ENCODE peak calls at places on chromosomes 16 and 17, in ten cellular contexts. M is kidney, C is fibroblast of mammary gland, N is stomach, E is thoracic aorta, B is endothelial cell, L is epithelial cell of esophagus, V is pancreas, R is GM12865, P is MM.1S. X is an unnamed sample.

GRCh38 chr17:9371019-9371418 is 204.6 kb downstream of the STX8 start:
- DNase-seq in M (no peak), C (peak), N (no peak), E (no peak), B (no peak), L (peak), V (no peak), R (peak), P (no peak), X (no peak)

GRCh38 chr17:32854177-32854576 is 22.7 kb downstream of the MYO1D start:
- DNase-seq in M (no peak), C (no peak), N (no peak), E (no peak), B (no peak), L (peak), V (no peak), R (no peak), P (no peak), X (no peak)

GRCh38 chr16:8814095-8814806 is 16.6 kb downstream of the PMM2 start:
- DNase-seq in M (no peak), C (no peak), N (no peak), E (no peak), B (no peak), L (no peak), V (no peak), R (no peak), P (no peak), X (no peak)

GRCh38 chr17:30594223-30594952 is 117.2 kb downstream of the GOSR1 start:
- DNase-seq in M (no peak), C (no peak), N (no peak), E (no peak), B (no peak), L (no peak), V (no peak), R (no peak), P (no peak), X (no peak)

GRCh38 chr16:84007946-84008345 is 34.6 kb downstream of the SLC38A8 start:
- DNase-seq in M (no peak), C (no peak), N (no peak), E (no peak), B (no peak), L (no peak), V (no peak), R (no peak), P (no peak), X (no peak)

GRCh38 chr17:29078183-29079045 is 35.5 kb downstream of the PIPOX start:
- DNase-seq in M (no peak), C (peak), N (no peak), E (no peak), B (no peak), L (peak), V (no peak), R (no peak), P (no peak), X (no peak)

GRCh38 chr16:85759631-85760419 is 8.9 kb upstream of the C16orf74 start:
- DNase-seq in M (no peak), C (no peak), N (peak), E (no peak), B (peak), L (peak), V (no peak), R (peak), P (no peak), X (no peak)

GRCh38 chr16:89924298-89924924 is 1.3 kb downstream of the TUBB3 start:
- DNase-seq in M (no peak), C (peak), N (no peak), E (no peak), B (peak), L (peak), V (no peak), R (peak), P (no peak), X (no peak)

GRCh38 chr16:22890976-22891375 is 77.0 kb downstream of the HS3ST2 start:
- DNase-seq in M (no peak), C (no peak), N (no peak), E (no peak), B (no peak), L (peak), V (no peak), R (no peak), P (no peak), X (no peak)

GRCh38 chr17:1158879-1159278 is 20.9 kb downstream of the ABR start:
- DNase-seq in M (no peak), C (no peak), N (no peak), E (no peak), B (no peak), L (no peak), V (no peak), R (no peak), P (no peak), X (no peak)

GRCh38 chr17:27905524-27906237 is 12.5 kb upstream of the LYRM9 start:
- DNase-seq in M (no peak), C (no peak), N (no peak), E (no peak), B (no peak), L (no peak), V (no peak), R (no peak), P (no peak), X (no peak)

GRCh38 chr16:12057276-12057675 is 80.7 kb downstream of the SNX29 start:
- DNase-seq in M (no peak), C (peak), N (no peak), E (no peak), B (no peak), L (no peak), V (no peak), R (no peak), P (no peak), X (no peak)

GRCh38 chr17:29572691-29573557 is 4.4 kb downstream of the TP53I13 start:
- DNase-seq in M (peak), C (peak), N (peak), E (no peak), B (peak), L (no peak), V (no peak), R (peak), P (peak), X (no peak)

GRCh38 chr17:16129441-16129840 is 85.9 kb downstream of the NCOR1 start:
- DNase-seq in M (no peak), C (no peak), N (no peak), E (no peak), B (no peak), L (no peak), V (no peak), R (no peak), P (no peak), X (no peak)

GRCh38 chr16:67407176-67407787 is 9.0 kb downstream of the ZDHHC1 start:
- DNase-seq in M (peak), C (peak), N (no peak), E (no peak), B (no peak), L (peak), V (no peak), R (no peak), P (no peak), X (no peak)

GRCh38 chr17:37678036-37678435 is 34.8 kb upstream of the DDX52 start:
- DNase-seq in M (no peak), C (no peak), N (no peak), E (no peak), B (no peak), L (no peak), V (no peak), R (no peak), P (no peak), X (no peak)

GRCh38 chr17:72928454-72929136 is 163.9 kb downstream of the SLC39A11 start:
- DNase-seq in M (no peak), C (no peak), N (no peak), E (no peak), B (no peak), L (no peak), V (no peak), R (no peak), P (no peak), X (no peak)

GRCh38 chr17:29292071-29292991 is 1.6 kb downstream of the NUFIP2 start:
- DNase-seq in M (peak), C (peak), N (peak), E (peak), B (peak), L (peak), V (peak), R (peak), P (peak), X (no peak)

GRCh38 chr17:63436523-63437110 is 9.5 kb downstream of the CYB561 start:
- DNase-seq in M (peak), C (peak), N (peak), E (no peak), B (no peak), L (no peak), V (peak), R (no peak), P (no peak), X (no peak)

GRCh38 chr16:80260906-80261311 is 279.9 kb upstream of the DYNLRB2 start:
- DNase-seq in M (no peak), C (peak), N (no peak), E (no peak), B (no peak), L (peak), V (no peak), R (no peak), P (no peak), X (no peak)

GRCh38 chr17:68462381-68463210 is 5.3 kb upstream of the WIPI1 start:
- DNase-seq in M (no peak), C (peak), N (peak), E (no peak), B (peak), L (peak), V (peak), R (peak), P (peak), X (peak)

GRCh38 chr16:67252806-67253497 is 4.2 kb downstream of the SLC9A5 start:
- DNase-seq in M (peak), C (no peak), N (no peak), E (no peak), B (no peak), L (no peak), V (no peak), R (no peak), P (no peak), X (no peak)

GRCh38 chr16:67441289-67441753 is 10.4 kb downstream of the HSD11B2 start:
- DNase-seq in M (peak), C (no peak), N (peak), E (no peak), B (no peak), L (no peak), V (peak), R (no peak), P (no peak), X (no peak)

GRCh38 chr16:1762879-1763520 is 8.3 kb downstream of the NME3 start:
- DNase-seq in M (no peak), C (no peak), N (peak), E (no peak), B (no peak), L (no peak), V (no peak), R (no peak), P (no peak), X (no peak)

GRCh38 chr17:28686296-28686695 is 24.3 kb downstream of the SUPT6H start:
- DNase-seq in M (peak), C (no peak), N (no peak), E (no peak), B (no peak), L (no peak), V (no peak), R (no peak), P (no peak), X (no peak)

GRCh38 chr17:58308173-58308984 is 20.2 kb downstream of the TSPOAP1 start:
- DNase-seq in M (peak), C (no peak), N (peak), E (no peak), B (peak), L (no peak), V (no peak), R (no peak), P (no peak), X (peak)
- TF ChIP-seq CTCF in M (no peak), C (no peak), N (no peak), E (no peak), B (peak), L (no peak), V (no peak), R (no peak), P (peak), X (peak)

DNA sequence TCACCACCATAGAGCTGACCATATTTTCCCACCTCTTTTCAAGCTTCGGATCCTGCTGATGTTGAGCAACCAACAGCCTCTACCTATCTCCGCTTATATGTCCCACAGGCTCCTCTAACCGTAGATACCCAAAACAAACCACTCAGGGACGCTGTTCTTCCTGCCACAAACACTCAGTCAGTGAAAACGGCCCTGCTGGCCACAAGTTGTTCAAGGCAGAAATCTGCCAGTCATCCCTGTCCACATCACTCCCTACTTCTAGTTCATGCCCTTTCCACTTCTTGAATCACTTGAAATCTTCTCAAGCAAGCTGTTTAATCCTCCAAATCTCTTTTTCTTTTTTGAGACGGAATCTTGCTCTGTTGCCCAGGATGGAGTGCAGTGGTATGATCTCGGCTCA is 7.9 kb downstream of the RABEP2 start:
- DNase-seq in M (no peak), C (no peak), N (no peak), E (no peak), B (no peak), L (no peak), V (no peak), R (no peak), P (no peak), X (no peak)
- TF ChIP-seq CTCF in M (no peak), C (no peak), N (no peak), E (no peak), B (no peak), L (no peak), V (no peak), R (no peak), P (no peak), X (no peak)

DNA sequence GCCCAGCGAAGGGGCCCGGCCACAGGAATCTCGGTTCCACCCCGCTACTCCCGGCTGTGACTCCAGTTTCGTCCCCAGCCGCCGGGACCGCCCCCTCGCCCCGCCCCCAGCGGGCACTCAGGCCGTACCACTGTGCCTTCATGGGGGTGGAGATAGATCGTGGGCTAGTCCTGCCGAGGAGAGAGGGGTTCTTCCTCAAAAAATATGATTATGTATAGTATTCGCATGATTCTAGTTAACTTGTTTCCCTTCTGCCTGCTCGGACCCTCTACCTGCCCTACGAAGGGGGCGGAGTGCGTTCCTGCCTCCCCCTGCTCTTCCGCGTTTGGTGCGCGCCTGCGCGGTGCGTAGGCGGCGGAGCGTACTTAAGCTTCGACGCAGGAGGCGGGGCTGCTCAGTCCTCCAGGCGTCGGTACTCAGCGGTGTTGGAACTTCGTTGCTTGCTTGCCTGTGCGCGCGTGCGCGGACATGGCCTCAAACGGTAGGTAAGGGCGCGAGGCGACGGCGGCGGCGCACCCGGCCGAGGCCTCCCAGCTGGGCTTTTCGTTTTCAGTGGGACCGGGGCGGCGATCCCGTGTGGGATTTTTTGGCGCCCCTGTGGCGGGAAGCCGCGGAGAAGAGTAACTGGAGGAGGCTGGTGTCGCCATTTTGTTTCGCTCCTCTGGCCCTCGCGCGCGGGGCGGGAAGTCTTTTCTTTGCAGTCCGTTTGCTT is at the start of gene FUS:
- DNase-seq in M (peak), C (peak), N (peak), E (peak), B (peak), L (peak), V (peak), R (peak), P (peak), X (peak)
- TF ChIP-seq CTCF in M (peak), C (no peak), N (no peak), E (no peak), B (no peak), L (no peak), V (no peak), R (no peak), P (no peak), X (no peak)

DNA sequence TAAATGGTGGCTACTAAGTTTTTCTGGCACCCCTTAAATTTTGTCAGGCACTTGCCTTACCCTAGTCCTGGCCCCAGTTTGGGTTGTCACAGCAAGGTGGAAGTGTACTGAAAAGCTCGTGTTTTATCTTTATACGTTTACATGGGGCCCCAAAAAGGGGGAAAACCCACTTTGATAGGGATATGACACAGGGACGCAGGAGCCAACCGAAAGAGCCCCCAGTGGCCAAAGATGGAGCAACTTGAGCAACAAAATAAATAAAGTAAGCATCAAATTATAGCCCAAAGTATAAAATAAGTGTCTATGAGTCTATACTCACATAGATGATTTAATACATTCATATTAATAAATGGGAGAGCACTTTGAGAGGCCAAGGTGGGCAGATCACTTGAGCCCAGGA is 5.0 kb upstream of the CETP start:
- DNase-seq in M (no peak), C (no peak), N (no peak), E (no peak), B (no peak), L (no peak), V (no peak), R (no peak), P (no peak), X (no peak)
- TF ChIP-seq CTCF in M (no peak), C (no peak), N (no peak), E (no peak), B (no peak), L (no peak), V (no peak), R (peak), P (peak), X (no peak)

GRCh38 chr17:75591722-75592302 is 4.2 kb downstream of the MYO15B start:
- DNase-seq in M (no peak), C (no peak), N (no peak), E (no peak), B (no peak), L (no peak), V (no peak), R (no peak), P (no peak), X (no peak)
- TF ChIP-seq CTCF in M (no peak), C (no peak), N (no peak), E (no peak), B (no peak), L (no peak), V (no peak), R (no peak), P (no peak), X (no peak)

GRCh38 chr16:50859628-50860360 is 117.9 kb downstream of the CYLD start:
- DNase-seq in M (peak), C (no peak), N (no peak), E (no peak), B (no peak), L (no peak), V (no peak), R (no peak), P (no peak), X (no peak)
- TF ChIP-seq CTCF in M (no peak), C (no peak), N (no peak), E (no peak), B (no peak), L (no peak), V (no peak), R (no peak), P (no peak), X (no peak)

GRCh38 chr17:45034599-45034998 is 16.8 kb downstream of the DCAKD start:
- DNase-seq in M (no peak), C (no peak), N (no peak), E (no peak), B (no peak), L (no peak), V (no peak), R (no peak), P (no peak), X (no peak)
- TF ChIP-seq CTCF in M (no peak), C (no peak), N (no peak), E (no peak), B (no peak), L (no peak), V (no peak), R (no peak), P (no peak), X (no peak)

DNA sequence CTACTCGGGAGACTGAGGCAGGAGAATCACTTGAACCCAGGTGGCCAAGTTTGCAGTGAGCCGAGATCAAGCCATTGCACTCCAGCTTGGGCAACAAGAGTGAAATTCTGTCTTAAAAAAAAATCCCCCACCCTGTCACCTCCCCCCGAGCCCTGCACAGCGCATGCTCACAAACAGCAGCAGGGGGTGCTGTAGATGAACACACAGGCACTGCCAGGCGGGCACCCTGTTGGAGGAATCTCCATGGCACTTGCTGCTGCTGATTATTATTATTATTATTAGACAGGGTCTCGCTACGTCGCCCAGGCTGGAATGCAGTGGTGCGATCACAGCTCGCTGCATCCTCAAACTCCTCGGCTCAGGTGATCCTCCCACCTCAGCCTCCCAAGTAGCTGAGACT is 24.6 kb downstream of the FZD2 start:
- DNase-seq in M (peak), C (peak), N (no peak), E (no peak), B (no peak), L (no peak), V (no peak), R (peak), P (no peak), X (no peak)
- TF ChIP-seq CTCF in M (no peak), C (peak), N (no peak), E (no peak), B (no peak), L (no peak), V (no peak), R (peak), P (peak), X (no peak)